ENCODE peak calls at places on chromosomes 12 and 14, in ten cellular contexts. R, O, Z, F, N, K, T, G, Q and D are unnamed samples.

GRCh38 chr14:69355155-69355954 is 42.7 kb downstream of the ERH start:
- DNase-seq in N (no peak), R (no peak), Q (no peak), K (no peak), F (no peak), O (no peak), Z (no peak), G (no peak), T (no peak), D (no peak)

GRCh38 chr12:95173392-95174251 is 43.6 kb downstream of the FGD6 start:
- DNase-seq in Q (peak), F (no peak), G (peak), Z (peak), N (peak), R (no peak), T (peak), K (no peak), O (no peak), D (peak)

GRCh38 chr14:73795466-73795865 is 56.2 kb upstream of the PTGR2 start:
- DNase-seq in Q (no peak), K (no peak), R (no peak), O (no peak), G (no peak), N (no peak), Z (no peak), T (no peak), F (no peak), D (no peak)

GRCh38 chr12:56256326-56256960 is 1.7 kb downstream of the ANKRD52 start:
- DNase-seq in R (no peak), Z (peak), Q (peak), T (peak), G (no peak), O (no peak), N (no peak), K (no peak), F (no peak), D (peak)

GRCh38 chr12:79782197-79782890 is 91.6 kb upstream of the PAWR start:
- DNase-seq in O (no peak), T (peak), K (no peak), R (no peak), F (no peak), Q (peak), N (no peak), Z (peak), G (no peak), D (peak)

GRCh38 chr12:34297126-34297789 is 275.0 kb downstream of the ALG10 start:
- DNase-seq in N (no peak), Z (no peak), T (no peak), G (no peak), O (no peak), F (no peak), R (no peak), Q (no peak), K (no peak), D (no peak)

GRCh38 chr14:103688906-103689902 is 26.0 kb downstream of the XRCC3 start:
- DNase-seq in Q (peak), O (peak), K (no peak), G (no peak), F (no peak), T (no peak), R (no peak), N (no peak), Z (peak), D (no peak)

GRCh38 chr12:51388826-51389225 is 2.4 kb downstream of the GALNT6 start:
- DNase-seq in N (no peak), Z (no peak), R (no peak), G (no peak), T (no peak), K (no peak), Q (no peak), O (no peak), F (no peak), D (no peak)

GRCh38 chr12:62653740-62654139 is 187.1 kb downstream of the MON2 start:
- DNase-seq in R (no peak), N (no peak), F (no peak), Z (no peak), T (no peak), K (no peak), Q (no peak), G (peak), O (no peak), D (no peak)

GRCh38 chr14:23829736-23830474 is 123.7 kb upstream of the DHRS4 start:
- DNase-seq in Z (peak), F (no peak), K (no peak), O (no peak), R (no peak), G (no peak), N (no peak), T (peak), Q (peak), D (peak)

GRCh38 chr14:38254565-38255407 is 1.1 kb downstream of the CLEC14A start:
- DNase-seq in Z (no peak), O (no peak), N (no peak), F (peak), T (peak), R (no peak), K (no peak), Q (no peak), G (no peak), D (no peak)

GRCh38 chr12:65663648-65664047 is 160.6 kb upstream of the HMGA2 start:
- DNase-seq in Q (peak), F (no peak), O (no peak), G (no peak), N (no peak), R (no peak), Z (peak), T (no peak), K (no peak), D (no peak)

GRCh38 chr14:104556256-104557021 is 23.1 kb upstream of the C14orf180 start:
- DNase-seq in T (no peak), Z (no peak), G (no peak), F (no peak), N (no peak), Q (no peak), K (no peak), O (no peak), R (no peak), D (no peak)

GRCh38 chr14:64417042-64417770 is 29.1 kb downstream of the MTHFD1 start:
- DNase-seq in K (no peak), F (no peak), Z (peak), N (no peak), G (no peak), O (no peak), Q (peak), R (no peak), T (peak), D (no peak)

GRCh38 chr14:64800000-64800399 is 79.7 kb downstream of the SPTB start:
- DNase-seq in G (peak), K (no peak), Z (no peak), N (no peak), Q (peak), O (no peak), F (no peak), R (no peak), T (peak), D (peak)

GRCh38 chr12:45343269-45344051 is 127.6 kb downstream of the ANO6 start:
- DNase-seq in K (no peak), T (peak), Z (peak), N (no peak), Q (peak), G (no peak), O (no peak), R (no peak), F (no peak), D (no peak)

GRCh38 chr12:126860210-126860609 is 1406.8 kb upstream of the TMEM132C start:
- DNase-seq in R (no peak), K (no peak), T (no peak), Z (no peak), F (no peak), Q (no peak), G (no peak), N (no peak), O (no peak), D (no peak)

GRCh38 chr12:59084758-59085383 is 164.6 kb upstream of the LRIG3 start:
- DNase-seq in F (no peak), N (peak), O (no peak), R (no peak), G (no peak), K (no peak), Q (peak), T (peak), Z (peak), D (peak)

GRCh38 chr14:101736071-101736470 is 25.4 kb upstream of the PPP2R5C start:
- DNase-seq in G (no peak), O (no peak), Z (no peak), K (no peak), T (no peak), Q (no peak), N (peak), R (no peak), F (no peak), D (no peak)

GRCh38 chr12:109621271-109621671 is 47.7 kb downstream of the MVK start:
- DNase-seq in Q (peak), Z (no peak), F (no peak), O (no peak), T (peak), R (no peak), G (peak), N (no peak), K (no peak), D (peak)

GRCh38 chr12:104055686-104056388 is 5.8 kb upstream of the GLT8D2 start:
- DNase-seq in O (no peak), F (no peak), T (peak), K (no peak), R (no peak), N (no peak), Z (peak), Q (peak), G (peak), D (peak)

GRCh38 chr14:95143813-95144620 is 13.3 kb downstream of the DICER1 start:
- DNase-seq in Z (no peak), O (no peak), N (no peak), G (no peak), K (no peak), Q (peak), F (no peak), R (no peak), T (peak), D (no peak)

GRCh38 chr12:78885466-78885865 is 20.9 kb downstream of the SYT1 start:
- DNase-seq in T (no peak), O (no peak), R (no peak), Q (no peak), F (no peak), Z (peak), K (no peak), G (no peak), N (no peak), D (no peak)

GRCh38 chr14:98167253-98167652 is 1104.7 kb downstream of the BCL11B start:
- DNase-seq in Q (no peak), G (no peak), N (no peak), F (no peak), Z (no peak), T (no peak), O (no peak), R (no peak), K (no peak), D (no peak)

GRCh38 chr14:75277000-75277795 is 1.4 kb upstream of the FOS start:
- DNase-seq in Z (peak), F (no peak), R (peak), G (peak), N (peak), O (peak), K (no peak), Q (peak), T (peak), D (no peak)

GRCh38 chr12:19946549-19946948 is 421.8 kb upstream of the PDE3A start:
- DNase-seq in T (peak), R (no peak), K (no peak), N (no peak), Q (peak), F (no peak), G (no peak), Z (peak), O (no peak), D (peak)

GRCh38 chr12:32515137-32515860 is 115.9 kb downstream of the FGD4 start:
- DNase-seq in N (no peak), T (no peak), R (no peak), Z (no peak), G (no peak), K (no peak), O (no peak), F (no peak), Q (no peak), D (no peak)

GRCh38 chr12:57483466-57483865 is 3.8 kb upstream of the ARHGAP9 start:
- DNase-seq in K (no peak), G (no peak), Q (peak), R (no peak), F (no peak), O (no peak), T (peak), N (no peak), Z (peak), D (no peak)

GRCh38 chr14:102699416-102700110 is 77.7 kb upstream of the TRAF3 start:
- DNase-seq in N (no peak), O (no peak), F (no peak), T (peak), G (no peak), Q (peak), R (no peak), Z (no peak), K (no peak), D (no peak)

GRCh38 chr12:120670667-120671066 is 16.3 kb upstream of the MLEC start:
- DNase-seq in Q (no peak), T (no peak), N (no peak), R (no peak), Z (no peak), G (no peak), F (no peak), O (no peak), K (no peak), D (no peak)

GRCh38 chr12:48988030-48988649 is 10.0 kb downstream of the WNT1 start:
- DNase-seq in R (peak), K (no peak), T (peak), N (no peak), Z (no peak), O (peak), F (peak), Q (peak), G (peak), D (peak)

GRCh38 chr14:104075530-104076151 is 9.9 kb upstream of the ASPG start:
- DNase-seq in Q (no peak), K (no peak), Z (no peak), T (no peak), F (no peak), R (no peak), N (no peak), G (peak), O (no peak), D (no peak)

GRCh38 chr12:13223176-13223806 is 26.8 kb downstream of the EMP1 start:
- DNase-seq in R (no peak), F (no peak), G (no peak), O (no peak), T (peak), N (no peak), Z (peak), K (no peak), Q (peak), D (peak)

GRCh38 chr14:33767721-33768457 is 183.0 kb downstream of the EGLN3 start:
- DNase-seq in O (no peak), T (peak), N (no peak), G (no peak), Z (peak), R (no peak), Q (peak), K (no peak), F (no peak), D (no peak)

GRCh38 chr14:93115920-93116675 is at the start of gene ITPK1:
- DNase-seq in Z (no peak), O (peak), T (peak), K (peak), Q (peak), N (peak), F (peak), G (peak), R (peak), D (no peak)

GRCh38 chr12:107131832-107132616 is 38.7 kb upstream of the CRY1 start:
- DNase-seq in K (no peak), F (no peak), Z (peak), N (peak), O (peak), Q (peak), G (peak), R (peak), T (peak), D (peak)

GRCh38 chr12:42056130-42056529 is 88.5 kb downstream of the GXYLT1 start:
- DNase-seq in N (no peak), F (no peak), T (no peak), Q (no peak), Z (no peak), K (no peak), G (no peak), O (peak), R (no peak), D (no peak)

GRCh38 chr12:24595652-24596235 is 353.2 kb downstream of the BCAT1 start:
- DNase-seq in F (no peak), Z (no peak), Q (no peak), G (no peak), O (no peak), N (no peak), T (no peak), K (no peak), R (peak), D (no peak)